ENCODE peak calls at places on chromosome 15, in nine cellular contexts. B is GM23338, O is GM12865, N is fibroblast of mammary gland, M is endothelial cell of umbilical vein, F is mucosa of descending colon, J is GM13976, R is esophagus muscularis mucosa, D is dorsolateral prefrontal cortex. H is an unnamed sample.
A peak's percentile ranks its signal among the peaks of the same experiment; 100 is the strongest.

GRCh38 chr15:42368096-42368495 is 8.8 kb downstream of the CAPN3 start:
- DNase-seq in B (no peak), O (no peak), N (peak; percentile 40), M (no peak), F (no peak), J (no peak), R (no peak), D (no peak), H (no peak)

GRCh38 chr15:32824777-32825176 is 107.0 kb downstream of the GREM1 start:
- DNase-seq in B (no peak), O (no peak), N (peak; percentile 93), M (peak; percentile 61), F (no peak), J (no peak), R (no peak), D (no peak), H (no peak)

GRCh38 chr15:64050281-64051092 is 4.2 kb upstream of the DAPK2 start:
- DNase-seq in B (no peak), O (no peak), N (no peak), M (no peak), F (peak; percentile 42), J (no peak), R (no peak), D (no peak), H (peak; percentile 68)

GRCh38 chr15:95845862-95846515 is 484.5 kb upstream of the NR2F2 start:
- DNase-seq in B (no peak), O (no peak), N (peak; percentile 24), M (no peak), F (no peak), J (no peak), R (no peak), D (no peak), H (peak; percentile 92)

GRCh38 chr15:48806151-48806550 is 4.7 kb downstream of the CEP152 start:
- DNase-seq in B (peak; percentile 40), O (peak; percentile 9), N (peak; percentile 46), M (no peak), F (no peak), J (no peak), R (no peak), D (no peak), H (no peak)

GRCh38 chr15:81908111-81908510 is 137.7 kb downstream of the MEX3B start:
- DNase-seq in B (no peak), O (no peak), N (no peak), M (no peak), F (no peak), J (no peak), R (peak; percentile 60), D (no peak), H (no peak)

GRCh38 chr15:25410649-25411048 is 28.2 kb downstream of the UBE3A start:
- DNase-seq in B (no peak), O (no peak), N (peak; percentile 58), M (no peak), F (no peak), J (no peak), R (no peak), D (no peak), H (no peak)

GRCh38 chr15:89349212-89349558 is 14.6 kb upstream of the POLG start:
- DNase-seq in B (no peak), O (no peak), N (no peak), M (no peak), F (no peak), J (no peak), R (no peak), D (peak; percentile 46), H (no peak)

GRCh38 chr15:44654858-44655257 is 8.6 kb downstream of the SPG11 start:
- DNase-seq in B (no peak), O (no peak), N (peak; percentile 81), M (no peak), F (no peak), J (no peak), R (no peak), D (no peak), H (no peak)

GRCh38 chr15:71596672-71597071 is 213.7 kb upstream of the NR2E3 start:
- DNase-seq in B (peak; percentile 26), O (no peak), N (peak; percentile 68), M (no peak), F (no peak), J (no peak), R (peak; percentile 93), D (peak; percentile 29), H (no peak)

GRCh38 chr15:60070838-60071493 is 66.9 kb downstream of the FOXB1 start:
- DNase-seq in B (no peak), O (no peak), N (peak; percentile 89), M (peak; percentile 88), F (no peak), J (no peak), R (peak; percentile 83), D (no peak), H (no peak)

GRCh38 chr15:41806291-41807181 is 21.4 kb upstream of the JMJD7 start:
- DNase-seq in B (peak; percentile 54), O (no peak), N (no peak), M (no peak), F (no peak), J (no peak), R (no peak), D (no peak), H (no peak)

GRCh38 chr15:33934896-33935295 is 33.4 kb upstream of the CHRM5 start:
- DNase-seq in B (no peak), O (no peak), N (peak; percentile 92), M (no peak), F (no peak), J (no peak), R (no peak), D (no peak), H (no peak)

GRCh38 chr15:86328658-86329057 is 249.0 kb downstream of the AGBL1 start:
- DNase-seq in B (no peak), O (no peak), N (no peak), M (no peak), F (no peak), J (no peak), R (no peak), D (no peak), H (no peak)

GRCh38 chr15:29032776-29033175 is 147.0 kb downstream of the APBA2 start:
- DNase-seq in B (no peak), O (no peak), N (no peak), M (no peak), F (no peak), J (no peak), R (peak; percentile 74), D (no peak), H (no peak)

GRCh38 chr15:57079907-57080750 is 161.7 kb downstream of the TCF12 start:
- DNase-seq in B (peak; percentile 34), O (peak; percentile 50), N (no peak), M (no peak), F (no peak), J (no peak), R (no peak), D (no peak), H (no peak)

GRCh38 chr15:59329570-59330350 is 42.9 kb downstream of the MYO1E start:
- DNase-seq in B (no peak), O (no peak), N (peak; percentile 87), M (no peak), F (no peak), J (no peak), R (no peak), D (no peak), H (no peak)

GRCh38 chr15:84982301-84982920 is 755 bp downstream of the PDE8A start:
- DNase-seq in B (peak; percentile 63), O (peak; percentile 64), N (peak; percentile 28), M (peak; percentile 58), F (peak; percentile 78), J (no peak), R (no peak), D (peak; percentile 18), H (peak; percentile 82)

DNA sequence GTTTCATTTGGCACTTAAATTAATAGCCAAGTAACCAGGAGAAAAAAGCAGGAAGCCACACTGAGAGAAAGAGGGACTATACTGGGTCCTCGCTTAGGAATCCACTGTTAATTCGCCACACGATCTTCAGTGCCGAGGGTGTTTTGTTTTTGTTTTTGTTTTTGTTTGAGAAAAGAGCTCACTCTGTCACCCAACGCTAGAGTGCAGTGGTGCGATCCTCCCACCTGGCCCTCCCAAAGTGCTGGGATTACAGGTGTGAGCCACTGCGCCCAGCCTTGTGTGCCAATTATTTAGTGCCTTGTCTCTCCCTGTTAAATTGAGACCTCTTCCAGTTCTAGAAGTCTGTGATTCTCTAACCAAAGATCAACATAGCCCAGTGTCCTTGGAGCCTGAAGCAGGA is 53.8 kb upstream of the TPM1 start:
- DNase-seq in B (peak; percentile 68), O (no peak), N (no peak), M (no peak), F (no peak), J (no peak), R (no peak), D (no peak), H (no peak)
- TF ChIP-seq CTCF in B (peak; percentile 54), O (no peak), N (no peak), M (no peak), F (no peak), J (no peak), R (no peak), D (no peak), H (no peak)

GRCh38 chr15:66019377-66019776 is 150.1 kb downstream of the RAB11A start:
- DNase-seq in B (peak; percentile 60), O (no peak), N (no peak), M (no peak), F (no peak), J (no peak), R (no peak), D (no peak), H (no peak)
- TF ChIP-seq CTCF in B (peak; percentile 34), O (no peak), N (no peak), M (no peak), F (no peak), J (no peak), R (no peak), D (no peak), H (no peak)

DNA sequence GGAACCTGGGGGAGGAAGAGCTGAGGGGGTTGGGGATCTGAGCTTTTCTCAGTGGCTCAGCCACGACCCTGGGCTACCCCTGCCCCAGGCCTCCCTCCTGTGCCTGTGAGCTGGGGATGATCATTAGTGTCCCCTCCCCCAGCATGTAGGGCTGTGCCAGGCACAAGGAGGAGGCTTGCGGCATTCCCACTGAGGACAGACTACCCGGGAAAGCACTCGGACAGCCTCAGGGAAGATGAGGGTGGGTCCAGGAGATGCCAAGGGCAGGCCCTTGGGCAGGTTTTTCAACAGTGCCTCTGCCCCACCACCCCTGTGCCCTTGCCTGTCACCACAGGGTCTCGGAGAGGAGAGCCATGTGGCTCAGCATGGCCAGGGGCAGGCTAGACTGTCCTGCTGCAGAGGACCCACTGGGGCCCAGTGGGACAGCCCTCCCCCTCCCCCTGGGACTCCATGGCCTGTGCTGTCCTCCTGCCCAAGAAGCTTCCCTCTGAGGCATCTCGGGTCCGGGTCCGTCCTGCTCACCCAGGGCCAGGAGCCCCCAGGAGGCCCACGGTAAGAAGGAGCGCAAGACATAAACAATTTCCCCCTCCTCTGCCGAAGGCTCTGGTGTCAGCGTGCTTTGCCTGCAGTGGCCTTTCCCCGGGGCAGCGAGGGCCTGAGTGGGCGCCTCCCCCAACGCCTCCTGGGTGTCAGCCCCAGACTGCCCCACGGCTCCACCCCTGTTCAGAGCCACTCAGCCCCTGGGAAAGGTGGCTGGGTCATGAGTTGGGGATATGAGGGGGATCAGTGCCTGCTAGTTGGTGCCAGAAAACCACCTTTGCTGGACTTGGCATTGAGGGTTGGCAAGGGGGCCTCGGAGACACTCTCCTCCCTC is 192.5 kb downstream of the GOLGA6L6 start:
- DNase-seq in B (no peak), O (no peak), N (no peak), M (no peak), F (peak; percentile 27), J (peak; percentile 64), R (no peak), D (peak; percentile 10), H (peak; percentile 84)
- TF ChIP-seq CTCF in B (no peak), O (no peak), N (no peak), M (no peak), F (no peak), J (no peak), R (no peak), D (no peak), H (no peak)

GRCh38 chr15:74374648-74375302 is 7.3 kb upstream of the CYP11A1 start:
- DNase-seq in B (peak; percentile 91), O (no peak), N (no peak), M (no peak), F (no peak), J (no peak), R (no peak), D (no peak), H (peak; percentile 34)
- TF ChIP-seq CTCF in B (peak; percentile 14), O (peak; percentile 16), N (no peak), M (no peak), F (no peak), J (no peak), R (no peak), D (no peak), H (no peak)

H was measured in kidney.